ENCODE peak calls at places on chromosomes 3 and 15, in four cellular contexts. O, F, H and C are unnamed samples. For H3K4me1, the result is how much of the 10 kb centered on the place peaks cover.

GRCh38 chr15:75620043-75620775 is 5.3 kb downstream of the SNUPN start:
- DNase-seq in O (no peak), F (no peak), H (no peak), C (no peak)

GRCh38 chr3:140377644-140378043 is 300.2 kb upstream of the TRIM42 start:
- DNase-seq in O (no peak), F (no peak), H (no peak), C (no peak)

GRCh38 chr15:75202251-75203016 is 752 bp downstream of the C15orf39 start:
- DNase-seq in O (no peak), F (peak), H (peak), C (peak)

GRCh38 chr3:123194552-123194951 is 7.2 kb upstream of the SEC22A start:
- DNase-seq in O (no peak), F (no peak), H (peak), C (no peak)

GRCh38 chr15:99485153-99485947 is 80.4 kb upstream of the MEF2A start:
- DNase-seq in O (no peak), F (no peak), H (no peak), C (no peak)

GRCh38 chr15:85010114-85010471 is 28.4 kb downstream of the PDE8A start:
- DNase-seq in O (no peak), F (no peak), H (no peak), C (no peak)

GRCh38 chr15:29674661-29675533 is 147.4 kb downstream of the TJP1 start:
- DNase-seq in O (no peak), F (no peak), H (peak), C (no peak)

GRCh38 chr3:119841808-119842471 is 60.0 kb downstream of the NR1I2 start:
- DNase-seq in O (no peak), F (no peak), H (no peak), C (no peak)

GRCh38 chr3:149703474-149703873 is 45.6 kb upstream of the WWTR1 start:
- DNase-seq in O (no peak), F (no peak), H (no peak), C (no peak)

GRCh38 chr3:32934150-32934742 is 17.2 kb upstream of the CCR4 start:
- DNase-seq in O (no peak), F (no peak), H (peak), C (no peak)

GRCh38 chr3:72259755-72260589 is 475.0 kb upstream of the PROK2 start:
- DNase-seq in O (no peak), F (no peak), H (no peak), C (no peak)

GRCh38 chr15:29337156-29337959 is 67.7 kb upstream of the NSMCE3 start:
- DNase-seq in O (no peak), F (no peak), H (no peak), C (no peak)

GRCh38 chr3:124985358-124985757 is 50.8 kb upstream of the MUC13 start:
- DNase-seq in O (no peak), F (no peak), H (peak), C (no peak)

GRCh38 chr3:122948398-122948797 is 79.2 kb downstream of the SEMA5B start:
- DNase-seq in O (no peak), F (no peak), H (no peak), C (no peak)

GRCh38 chr3:165669502-165669901 is 167.7 kb downstream of the BCHE start:
- DNase-seq in O (no peak), F (no peak), H (no peak), C (no peak)

GRCh38 chr15:29276366-29276765 is 6.7 kb upstream of the NSMCE3 start:
- DNase-seq in O (no peak), F (no peak), H (no peak), C (no peak)

GRCh38 chr3:118943597-118943996 is 91.0 kb downstream of the IGSF11 start:
- DNase-seq in O (no peak), F (no peak), H (no peak), C (no peak)

GRCh38 chr3:38561746-38562466 is 65.8 kb downstream of the EXOG start:
- DNase-seq in O (no peak), F (no peak), H (no peak), C (no peak)

GRCh38 chr3:127265581-127265981 is 22.3 kb downstream of the PRR20G start:
- DNase-seq in O (no peak), F (no peak), H (no peak), C (no peak)

GRCh38 chr15:77413687-77414349 is 6.1 kb downstream of the PEAK1 start:
- DNase-seq in O (no peak), F (no peak), H (no peak), C (no peak)
- H3K4me1 ChIP-seq in O (under half), F (under half), H (under half), C (under half)

DNA sequence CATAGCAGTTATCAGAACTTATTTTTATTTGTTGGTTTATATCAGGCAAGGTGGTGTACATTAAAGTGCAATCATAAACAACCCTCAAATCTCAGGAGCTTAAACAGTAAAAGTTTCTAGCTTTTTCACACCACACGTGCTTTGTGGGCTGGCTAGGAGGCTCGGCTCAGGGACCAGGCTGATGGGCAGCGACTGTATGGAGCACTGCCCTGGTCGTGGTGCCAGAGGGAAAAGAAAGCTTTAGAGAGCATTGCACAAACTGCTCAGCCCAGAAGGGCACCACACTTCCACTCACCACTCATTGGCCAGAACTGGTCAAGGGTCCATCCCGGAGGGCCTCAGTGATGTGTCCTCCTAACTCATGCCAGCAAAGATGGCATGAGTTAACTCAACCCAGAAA is 123.2 kb downstream of the AQP9 start:
- DNase-seq in O (no peak), F (no peak), H (no peak), C (no peak)
- H3K27ac ChIP-seq in O (no peak), F (peak), H (no peak), C (peak)

GRCh38 chr3:11552289-11553264 is 91.1 kb downstream of the VGLL4 start:
- DNase-seq in O (no peak), F (no peak), H (no peak), C (no peak)

GRCh38 chr3:11555211-11555782 is 88.4 kb downstream of the VGLL4 start:
- DNase-seq in O (no peak), F (peak), H (no peak), C (no peak)

GRCh38 chr3:11554236-11554610 is 89.5 kb downstream of the VGLL4 start:
- DNase-seq in O (no peak), F (no peak), H (no peak), C (no peak)

GRCh38 chr3:11554666-11555065 is 89.0 kb downstream of the VGLL4 start:
- DNase-seq in O (no peak), F (no peak), H (no peak), C (no peak)

DNA sequence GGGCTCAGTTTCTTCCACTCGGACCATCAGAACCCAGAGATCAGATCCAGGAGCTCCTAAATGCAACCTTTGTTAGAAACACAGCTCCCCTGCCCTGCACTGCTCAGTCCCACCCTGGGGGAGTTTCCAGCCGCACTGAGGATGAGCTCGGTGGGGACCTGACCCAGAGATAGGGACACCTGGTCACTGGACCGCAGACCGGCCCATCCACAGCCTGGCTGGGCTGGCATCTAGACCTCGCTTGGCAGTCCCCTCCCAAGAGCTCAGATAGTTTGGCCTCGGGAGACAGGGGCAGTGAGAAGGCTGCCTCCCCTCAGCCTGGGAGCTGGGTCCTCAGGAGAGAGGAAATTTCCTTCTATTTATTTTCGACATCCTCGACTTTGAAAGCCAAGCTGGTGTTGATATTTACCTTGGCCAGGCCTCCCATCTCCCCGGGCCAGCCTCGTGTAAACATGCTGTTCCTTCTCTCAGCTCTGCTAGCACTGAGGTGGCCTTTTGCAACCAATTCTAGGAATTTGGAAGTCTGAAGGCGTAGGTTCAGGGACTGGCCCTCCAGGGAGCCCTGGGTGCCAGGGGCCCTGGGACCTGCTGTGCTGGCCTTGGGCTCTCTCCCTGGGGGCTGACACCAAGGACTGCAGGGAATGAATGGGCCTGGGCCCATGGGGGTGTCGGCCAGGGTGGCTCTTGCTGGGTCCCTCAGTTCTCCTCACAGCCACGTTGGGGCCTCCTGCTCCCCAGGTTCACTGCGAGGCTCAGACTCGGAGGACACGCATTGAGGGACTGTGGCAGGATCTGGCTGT is 90.1 kb downstream of the VGLL4 start:
- DNase-seq in O (no peak), F (no peak), H (no peak), C (no peak)
- H3K4me1 ChIP-seq in O (under half), F (under half), H (under half), C (under half)

DNA sequence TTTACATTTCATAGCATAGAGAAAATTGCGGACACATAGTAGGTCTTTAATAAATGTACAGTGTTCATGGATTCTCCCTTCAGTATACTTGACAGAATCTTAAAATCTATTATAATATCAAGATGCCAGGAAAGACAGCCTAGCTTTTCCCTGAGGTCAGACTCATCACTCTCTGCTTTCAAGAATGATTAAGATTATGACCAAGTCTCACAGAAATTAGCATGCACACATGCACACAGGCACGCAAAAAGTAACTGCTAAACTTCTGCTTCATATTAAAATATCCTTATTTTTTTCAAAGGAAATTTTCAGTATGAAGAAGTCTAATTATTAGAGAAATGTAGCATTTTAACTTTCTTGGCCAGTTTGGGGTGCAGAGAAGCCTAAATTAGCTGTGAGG is 493.8 kb upstream of the NECTIN3 start:
- DNase-seq in O (no peak), F (no peak), H (no peak), C (no peak)
- H3K27ac ChIP-seq in O (no peak), F (no peak), H (no peak), C (no peak)